ENCODE peak calls at places on chromosomes 4 and X, in eight cellular contexts. V is CD4-positive, alpha-beta T cell; R is hippocampal formation; E is DMS153; J is fibroblast of the conjunctiva; I is C1 segment of cervical spinal cord; H is activated T-helper 9 cell treated with anti-CD3 and anti-CD28 coated beads, Interleukin-2, amount 50 U/mL, for 16 hours; B is OCI-LY7. Z is an unnamed sample.

GRCh38 chr4:168509786-168510185 is 12.9 kb downstream of the PALLD start:
- DNase-seq in E (no peak), H (no peak), B (no peak), V (no peak), R (no peak), I (no peak), J (peak; percentile 83), Z (no peak)

GRCh38 chrX:124530803-124531202 is 184.4 kb downstream of the SH2D1A start:
- DNase-seq in E (no peak), B (no peak), R (no peak), J (no peak), H (no peak), V (no peak), I (peak; percentile 59), Z (peak; percentile 7)

GRCh38 chrX:47540754-47541538 is 20.1 kb upstream of the ARAF start:
- DNase-seq in H (no peak), R (peak; percentile 69), E (peak; percentile 83), J (peak; percentile 87), B (no peak), V (no peak), I (peak; percentile 87), Z (peak; percentile 89)

GRCh38 chr4:40058121-40058520 is 1.5 kb downstream of the N4BP2 start:
- DNase-seq in H (no peak), R (no peak), B (no peak), I (no peak), J (no peak), E (no peak), V (no peak), Z (no peak)

GRCh38 chrX:125883169-125883568 is 282.9 kb downstream of the DCAF12L2 start:
- DNase-seq in J (no peak), B (no peak), E (no peak), I (no peak), R (no peak), H (no peak), V (no peak), Z (no peak)

GRCh38 chr4:12409507-12410190 is 981.0 kb upstream of the HS3ST1 start:
- DNase-seq in I (no peak), E (no peak), B (no peak), H (no peak), V (no peak), J (no peak), R (no peak), Z (peak; percentile 19)

GRCh38 chrX:19840899-19841648 is 46.3 kb downstream of the SH3KBP1 start:
- DNase-seq in I (no peak), V (no peak), B (peak; percentile 55), H (no peak), J (no peak), E (no peak), R (no peak), Z (no peak)

GRCh38 chrX:40474205-40474626 is 106.6 kb upstream of the ATP6AP2 start:
- DNase-seq in V (no peak), E (peak; percentile 34), H (no peak), I (peak; percentile 7), J (no peak), B (no peak), R (no peak), Z (no peak)

GRCh38 chrX:75071334-75071733 is 84.7 kb downstream of the ABCB7 start:
- DNase-seq in B (no peak), H (no peak), R (no peak), I (no peak), E (no peak), V (no peak), J (no peak), Z (no peak)

GRCh38 chr4:30350288-30350687 is 369.9 kb upstream of the PCDH7 start:
- DNase-seq in I (no peak), E (no peak), V (no peak), R (no peak), H (no peak), B (no peak), J (no peak), Z (no peak)

GRCh38 chr4:8216443-8217245 is 17.6 kb downstream of the SH3TC1 start:
- DNase-seq in B (no peak), H (no peak), I (no peak), J (no peak), R (no peak), V (no peak), E (no peak), Z (no peak)

GRCh38 chr4:55439023-55439422 is 43.3 kb downstream of the TMEM165 start:
- DNase-seq in E (no peak), V (no peak), H (no peak), J (no peak), I (no peak), B (no peak), R (no peak), Z (no peak)

GRCh38 chrX:134715930-134716619 is 57.8 kb upstream of the PLAC1 start:
- DNase-seq in H (no peak), E (no peak), R (no peak), I (no peak), B (no peak), J (no peak), V (no peak), Z (no peak)

GRCh38 chr4:43148481-43148880 is 256.0 kb downstream of the GRXCR1 start:
- DNase-seq in H (no peak), J (no peak), E (no peak), B (no peak), I (no peak), V (no peak), R (no peak), Z (no peak)

GRCh38 chrX:38558681-38559080 is 2.7 kb upstream of the TSPAN7 start:
- DNase-seq in J (no peak), E (no peak), B (no peak), R (no peak), V (no peak), I (no peak), H (no peak), Z (no peak)

GRCh38 chr4:25795566-25796454 is 67.0 kb downstream of the SEL1L3 start:
- DNase-seq in E (no peak), I (no peak), H (no peak), J (no peak), B (no peak), R (no peak), V (no peak), Z (no peak)

GRCh38 chr4:16897991-16898827 is at the start of gene LDB2:
- DNase-seq in R (peak; percentile 54), V (no peak), E (no peak), I (no peak), B (no peak), J (peak; percentile 87), H (no peak), Z (peak; percentile 74)

GRCh38 chrX:153688900-153689590 is 1.3 kb downstream of the SLC6A8 start:
- DNase-seq in V (no peak), E (no peak), B (no peak), H (no peak), J (no peak), I (peak; percentile 42), R (peak; percentile 63), Z (peak; percentile 76)

GRCh38 chr4:56211202-56211601 is 176.1 kb downstream of the AASDH start:
- DNase-seq in H (no peak), V (no peak), I (no peak), J (no peak), R (no peak), E (no peak), B (no peak), Z (no peak)

GRCh38 chrX:15349046-15349445 is 13.7 kb upstream of the PIGA start:
- DNase-seq in H (no peak), J (peak; percentile 63), R (peak; percentile 7), V (no peak), E (peak; percentile 46), I (peak; percentile 1), B (peak; percentile 61), Z (peak; percentile 57)

GRCh38 chr4:7861440-7861881 is 78.2 kb downstream of the AFAP1 start:
- DNase-seq in I (peak; percentile 21), E (no peak), R (no peak), H (no peak), V (no peak), J (peak; percentile 83), B (no peak), Z (no peak)

GRCh38 chr4:182189107-182189878 is 53.9 kb upstream of the TENM3 start:
- DNase-seq in H (no peak), B (no peak), J (peak; percentile 41), E (no peak), V (no peak), I (no peak), R (no peak), Z (no peak)

GRCh38 chr4:156102411-156102810 is 148.7 kb upstream of the CTSO start:
- DNase-seq in R (no peak), H (no peak), I (no peak), J (no peak), E (no peak), B (no peak), V (no peak), Z (no peak)

GRCh38 chr4:69881173-69881773 is 21.3 kb upstream of the SULT1E1 start:
- DNase-seq in B (peak; percentile 33), E (peak; percentile 10), I (no peak), J (peak; percentile 54), V (no peak), R (no peak), H (no peak), Z (peak; percentile 33)

GRCh38 chr4:7964890-7965662 is 25.4 kb upstream of the AFAP1 start:
- DNase-seq in B (no peak), R (no peak), J (no peak), H (peak; percentile 30), V (no peak), E (no peak), I (no peak), Z (peak; percentile 33)

GRCh38 chr4:5940470-5941203 is 47.8 kb upstream of the CRMP1 start:
- DNase-seq in E (peak; percentile 85), J (no peak), H (no peak), R (no peak), B (no peak), I (no peak), V (no peak), Z (no peak)

GRCh38 chr4:10460313-10461047 is 3.3 kb upstream of the ZNF518B start:
- DNase-seq in R (no peak), E (no peak), I (no peak), V (no peak), B (no peak), H (no peak), J (no peak), Z (no peak)

GRCh38 chr4:158209825-158210807 is at the start of gene TMEM144:
- DNase-seq in E (peak; percentile 59), R (peak; percentile 90), J (peak; percentile 67), I (peak; percentile 71), H (no peak), B (no peak), V (peak; percentile 6), Z (peak; percentile 93)

GRCh38 chr4:80197601-80198444 is 520 bp downstream of the PRDM8 start:
- DNase-seq in B (no peak), J (no peak), E (no peak), R (peak; percentile 57), I (no peak), V (no peak), H (no peak), Z (no peak)

GRCh38 chr4:80875642-80876041 is 154.9 kb upstream of the BMP3 start:
- DNase-seq in R (no peak), E (no peak), B (peak; percentile 98), V (no peak), J (no peak), H (no peak), I (no peak), Z (no peak)

GRCh38 chr4:158538176-158538575 is 16.5 kb downstream of the RXFP1 start:
- DNase-seq in J (no peak), V (no peak), E (no peak), B (no peak), R (no peak), I (no peak), H (no peak), Z (no peak)

GRCh38 chrX:150873616-150874015 is 24.9 kb downstream of the CD99L2 start:
- DNase-seq in H (no peak), E (peak; percentile 63), V (no peak), I (peak; percentile 61), R (no peak), J (no peak), B (no peak), Z (no peak)

GRCh38 chrX:18906286-18906685 is 77.6 kb downstream of the PHKA2 start:
- DNase-seq in H (no peak), V (no peak), J (no peak), B (no peak), E (no peak), R (no peak), I (no peak), Z (no peak)

GRCh38 chr4:126698224-126698623 is 934.5 kb upstream of the INTU start:
- DNase-seq in H (no peak), B (no peak), E (no peak), R (no peak), V (no peak), I (no peak), J (no peak), Z (no peak)